ENCODE peak calls at places on chromosomes 5 and 9, in five cellular contexts. A is hepatocyte, W is pancreas, S is OCI-LY7, H is PC-3. F is an unnamed sample.

GRCh38 chr5:77847814-77848290 is 71.7 kb upstream of the TBCA start:
- DNase-seq in A (no peak), W (no peak), S (no peak), H (no peak), F (no peak)

GRCh38 chr9:126397056-126397455 is 70.4 kb downstream of the MVB12B start:
- DNase-seq in A (no peak), W (no peak), S (peak), H (no peak), F (no peak)

GRCh38 chr5:112240011-112240410 is 179.1 kb downstream of the EPB41L4A start:
- DNase-seq in A (peak), W (no peak), S (no peak), H (peak), F (no peak)

GRCh38 chr5:146540421-146540820 is 24.4 kb upstream of the GPR151 start:
- DNase-seq in A (no peak), W (no peak), S (no peak), H (peak), F (no peak)

GRCh38 chr9:77469515-77470197 is 178.5 kb downstream of the GNA14 start:
- DNase-seq in A (no peak), W (no peak), S (no peak), H (peak), F (no peak)

GRCh38 chr9:29945012-29945411 is 2371.7 kb upstream of the C9orf72 start:
- DNase-seq in A (no peak), W (no peak), S (no peak), H (no peak), F (no peak)

GRCh38 chr9:133247632-133248031 is 27.4 kb downstream of the ABO start:
- DNase-seq in A (no peak), W (no peak), S (no peak), H (no peak), F (no peak)

GRCh38 chr9:113486327-113486726 is 22.8 kb downstream of the RGS3 start:
- DNase-seq in A (no peak), W (no peak), S (no peak), H (no peak), F (no peak)

GRCh38 chr5:147822686-147823491 is 8.6 kb downstream of the SPINK1 start:
- DNase-seq in A (peak), W (no peak), S (peak), H (peak), F (peak)

GRCh38 chr5:1522601-1523479 is 920 bp downstream of the LPCAT1 start:
- DNase-seq in A (peak), W (no peak), S (peak), H (no peak), F (peak)

GRCh38 chr5:81852277-81853004 is 101.5 kb upstream of the SSBP2 start:
- DNase-seq in A (peak), W (peak), S (peak), H (no peak), F (peak)

DNA sequence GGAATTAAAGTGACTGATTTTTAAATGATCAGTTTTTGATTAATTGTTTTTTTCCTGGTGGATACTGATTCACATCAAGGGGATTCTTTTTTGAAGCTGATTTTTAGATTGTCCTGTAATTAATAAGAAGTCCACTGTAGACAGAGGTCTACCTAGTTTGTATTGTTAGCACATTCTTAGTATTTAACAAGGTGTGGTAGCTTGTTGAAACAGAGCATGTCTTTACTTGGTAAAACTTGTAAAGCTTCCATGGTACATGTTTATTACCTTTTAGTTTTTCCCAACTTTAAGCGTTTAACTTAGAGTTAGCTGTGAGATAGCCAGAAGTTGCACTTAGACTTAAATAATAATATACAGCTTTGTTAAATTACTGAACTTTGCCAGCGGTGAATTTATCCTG is 1.5 kb downstream of the BTF3 start:
- DNase-seq in A (no peak), W (no peak), S (no peak), H (no peak), F (no peak)
- H3K27ac ChIP-seq in A (peak), W (no peak), S (no peak), H (no peak), F (no peak)

GRCh38 chr5:173302546-173303155 is 25.6 kb downstream of the STC2 start:
- DNase-seq in A (no peak), W (no peak), S (no peak), H (peak), F (no peak)
- TF ChIP-seq CTCF in A (no peak), W (no peak), S (no peak), H (no peak), F (no peak)

GRCh38 chr5:74131256-74131655 is 505.3 kb downstream of the ARHGEF28 start:
- DNase-seq in A (no peak), W (no peak), S (no peak), H (no peak), F (no peak)

GRCh38 chr5:74124826-74125225 is 498.8 kb downstream of the ARHGEF28 start:
- DNase-seq in A (no peak), W (no peak), S (no peak), H (no peak), F (no peak)

GRCh38 chr5:74126294-74126693 is 500.3 kb downstream of the ARHGEF28 start:
- DNase-seq in A (no peak), W (no peak), S (no peak), H (peak), F (no peak)

GRCh38 chr5:74130141-74130897 is 504.3 kb downstream of the ARHGEF28 start:
- DNase-seq in A (no peak), W (no peak), S (no peak), H (no peak), F (no peak)

GRCh38 chr5:74127377-74128338 is 501.7 kb downstream of the ARHGEF28 start:
- DNase-seq in A (peak), W (no peak), S (no peak), H (peak), F (peak)
- H3K4me3 ChIP-seq in A (no peak), W (no peak), S (no peak), H (peak), F (no peak)

GRCh38 chr5:57445006-57445714 is 37.5 kb downstream of the ACTBL2 start:
- DNase-seq in A (no peak), W (no peak), S (no peak), H (no peak), F (peak)
- H3K27ac ChIP-seq in A (no peak), W (no peak), S (no peak), H (no peak), F (no peak)

GRCh38 chr5:97427235-97427634 is 244.2 kb upstream of the RIOK2 start:
- DNase-seq in A (no peak), W (no peak), S (no peak), H (no peak), F (no peak)
- TF ChIP-seq CTCF in A (no peak), W (no peak), S (no peak), H (no peak), F (no peak)